ENCODE peak calls at places on chromosomes 3 and 15, in six cellular contexts. S is Panc1, N is H1, B is HCT116, A is K562, O is HepG2. G is an unnamed sample.

GRCh38 chr15:50416920-50417319 is 7.3 kb upstream of the USP8 start:
- DNase-seq in S (no peak), N (no peak), B (no peak), A (no peak), O (no peak), G (no peak)

GRCh38 chr15:98382139-98382538 is 266.2 kb upstream of the IGF1R start:
- DNase-seq in S (no peak), N (peak), B (no peak), A (no peak), O (no peak), G (no peak)

GRCh38 chr15:38961886-38962285 is 397.3 kb upstream of the RASGRP1 start:
- DNase-seq in S (no peak), N (no peak), B (no peak), A (no peak), O (no peak), G (no peak)

GRCh38 chr3:119579366-119580147 is at the start of gene ADPRH:
- DNase-seq in S (peak), N (no peak), B (peak), A (peak), O (no peak), G (peak)

GRCh38 chr3:182485306-182485705 is 308.0 kb upstream of the ATP11B start:
- DNase-seq in S (no peak), N (no peak), B (no peak), A (no peak), O (no peak), G (no peak)

GRCh38 chr3:109224333-109224732 is 87.8 kb downstream of the C3orf85 start:
- DNase-seq in S (no peak), N (peak), B (peak), A (peak), O (peak), G (no peak)

GRCh38 chr3:4804161-4805058 is 174.8 kb upstream of the BHLHE40 start:
- DNase-seq in S (no peak), N (no peak), B (no peak), A (no peak), O (no peak), G (no peak)

GRCh38 chr3:66224220-66224619 is 3.4 kb downstream of the SLC25A26 start:
- DNase-seq in S (no peak), N (no peak), B (no peak), A (no peak), O (no peak), G (no peak)

DNA sequence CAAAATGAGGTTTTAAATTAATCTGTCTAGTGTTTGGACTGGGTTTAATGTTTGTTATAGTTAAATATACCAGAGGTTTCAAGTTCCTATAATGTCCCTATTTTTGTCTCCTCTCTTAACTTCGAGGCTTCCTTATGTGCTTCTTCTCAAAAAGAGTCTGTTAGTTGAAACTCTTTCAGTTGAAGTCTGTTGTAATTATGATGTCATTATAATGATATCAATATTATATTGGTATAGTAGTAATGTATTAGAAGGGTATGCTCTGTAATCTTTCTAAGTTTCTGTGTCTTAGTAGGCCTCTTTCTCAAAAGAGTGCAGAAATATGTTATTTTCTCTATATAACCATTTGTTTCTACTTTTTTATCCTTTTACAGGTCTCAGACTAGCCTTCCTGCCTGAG is 1148.0 kb downstream of the NSUN3 start:
- DNase-seq in S (no peak), N (no peak), B (no peak), A (no peak), O (no peak), G (no peak)
- TF ChIP-seq SIN3A in S (no peak), N (no peak), B (no peak), A (no peak), O (no peak), G (no peak)

GRCh38 chr3:149879872-149880271 is 66.9 kb downstream of the RNF13 start:
- DNase-seq in S (peak), N (no peak), B (peak), A (peak), O (peak), G (peak)
- TF ChIP-seq SIN3A in S (no peak), N (no peak), B (no peak), A (no peak), O (no peak), G (no peak)

GRCh38 chr3:123431658-123432323 is 17.1 kb downstream of the ADCY5 start:
- DNase-seq in S (no peak), N (no peak), B (no peak), A (no peak), O (no peak), G (no peak)
- TF ChIP-seq SIN3A in S (no peak), N (no peak), B (no peak), A (no peak), O (no peak), G (no peak)

GRCh38 chr3:174863488-174863887 is 4.4 kb downstream of the NAALADL2 start:
- DNase-seq in S (no peak), N (no peak), B (peak), A (no peak), O (no peak), G (no peak)
- TF ChIP-seq SIN3A in S (no peak), N (no peak), B (no peak), A (no peak), O (no peak), G (no peak)

GRCh38 chr3:9351709-9352126 is 11.1 kb upstream of the THUMPD3 start:
- DNase-seq in S (no peak), N (peak), B (peak), A (no peak), O (no peak), G (no peak)
- TF ChIP-seq SIN3A in S (no peak), N (no peak), B (no peak), A (no peak), O (no peak), G (no peak)

GRCh38 chr3:102053375-102053989 is 204.2 kb downstream of the NFKBIZ start:
- DNase-seq in S (no peak), N (no peak), B (no peak), A (no peak), O (no peak), G (no peak)

GRCh38 chr3:102054543-102054942 is 205.2 kb downstream of the NFKBIZ start:
- DNase-seq in S (no peak), N (no peak), B (no peak), A (no peak), O (no peak), G (no peak)

GRCh38 chr3:102059145-102059943 is 210.0 kb downstream of the NFKBIZ start:
- DNase-seq in S (no peak), N (no peak), B (no peak), A (no peak), O (no peak), G (no peak)

GRCh38 chr3:102060814-102061213 is 211.5 kb downstream of the NFKBIZ start:
- DNase-seq in S (no peak), N (no peak), B (no peak), A (no peak), O (peak), G (no peak)

DNA sequence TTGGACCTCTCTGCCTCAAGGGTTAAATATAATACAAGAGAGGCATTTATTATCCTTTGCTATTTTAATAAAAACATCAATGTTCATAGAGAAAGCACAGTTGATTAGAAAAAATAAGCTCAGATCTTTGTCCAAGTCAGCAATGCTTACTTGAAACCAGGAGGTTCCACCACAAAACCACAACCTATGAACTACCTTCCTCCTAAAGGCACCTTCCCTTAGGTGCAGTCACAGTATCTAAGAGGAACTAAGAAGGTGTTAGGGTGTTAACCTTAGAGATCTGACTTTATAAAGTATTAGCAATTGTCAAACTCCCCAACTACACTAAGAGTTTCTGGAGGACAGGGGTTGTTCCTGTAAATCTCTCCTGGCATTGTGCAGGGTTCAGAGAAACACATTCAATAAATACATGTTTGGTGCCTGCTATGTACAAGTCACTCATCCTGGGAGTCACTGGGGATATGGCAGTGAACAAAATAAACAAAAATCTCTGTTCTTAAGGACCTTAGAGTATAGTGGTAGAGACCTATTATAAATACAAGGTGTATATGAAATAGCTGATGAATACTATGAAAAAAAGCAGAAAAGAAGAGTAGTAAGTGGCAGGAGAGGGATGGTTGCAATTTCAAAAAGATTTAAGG is 208.6 kb downstream of the NFKBIZ start:
- DNase-seq in S (no peak), N (no peak), B (no peak), A (no peak), O (no peak), G (no peak)
- TF ChIP-seq SIN3A in S (no peak), N (no peak), B (no peak), A (no peak), O (no peak), G (no peak)

GRCh38 chr3:85259748-85260147 is 301.0 kb downstream of the CADM2 start:
- DNase-seq in S (no peak), N (no peak), B (no peak), A (no peak), O (no peak), G (no peak)
- TF ChIP-seq SIN3A in S (no peak), N (no peak), B (no peak), A (no peak), O (no peak), G (no peak)

G was measured in SK-N-SH.